ENCODE peak calls at places on chromosomes 7 and 10, in ten cellular contexts. One of them, this sample, is unnamed.
A peak's percentile ranks its signal among the peaks of the same experiment; 100 is the strongest.

GRCh38 chr7:132066776-132067175 is 509.5 kb downstream of the PLXNA4 start:
- DNase-seq in GM12892: no peak
- DNase-seq in adrenal gland: no peak
- DNase-seq in A549: no peak
- DNase-seq in body of pancreas: no peak
- DNase-seq in sigmoid colon: no peak
- DNase-seq in Peyer's patch: no peak
- DNase-seq in H54: peak; percentile 27
- DNase-seq in IMR-90: peak; percentile 48
- DNase-seq in tibial nerve: no peak
- DNase-seq in this sample: no peak

GRCh38 chr10:124903119-124903518 is 38.8 kb upstream of the ZRANB1 start:
- DNase-seq in adrenal gland: peak; percentile 70
- DNase-seq in GM12892: no peak
- DNase-seq in A549: no peak
- DNase-seq in tibial nerve: no peak
- DNase-seq in body of pancreas: no peak
- DNase-seq in IMR-90: no peak
- DNase-seq in sigmoid colon: no peak
- DNase-seq in Peyer's patch: no peak
- DNase-seq in H54: no peak
- DNase-seq in this sample: no peak

GRCh38 chr10:69657417-69657816 is 27.4 kb downstream of the FAM241B start:
- DNase-seq in sigmoid colon: no peak
- DNase-seq in body of pancreas: no peak
- DNase-seq in A549: no peak
- DNase-seq in tibial nerve: no peak
- DNase-seq in H54: no peak
- DNase-seq in IMR-90: peak; percentile 6
- DNase-seq in Peyer's patch: no peak
- DNase-seq in GM12892: no peak
- DNase-seq in adrenal gland: no peak
- DNase-seq in this sample: no peak

GRCh38 chr7:155230169-155230593 is 67.5 kb upstream of the INSIG1 start:
- DNase-seq in body of pancreas: peak; percentile 55
- DNase-seq in sigmoid colon: peak; percentile 65
- DNase-seq in IMR-90: peak; percentile 99
- DNase-seq in adrenal gland: peak; percentile 30
- DNase-seq in tibial nerve: no peak
- DNase-seq in Peyer's patch: no peak
- DNase-seq in A549: peak; percentile 90
- DNase-seq in GM12892: no peak
- DNase-seq in H54: peak; percentile 98
- DNase-seq in this sample: no peak

GRCh38 chr7:23018747-23019146 is 4.8 kb upstream of the HYCC1 start:
- DNase-seq in H54: no peak
- DNase-seq in IMR-90: peak; percentile 36
- DNase-seq in tibial nerve: no peak
- DNase-seq in sigmoid colon: no peak
- DNase-seq in adrenal gland: no peak
- DNase-seq in body of pancreas: no peak
- DNase-seq in Peyer's patch: no peak
- DNase-seq in GM12892: no peak
- DNase-seq in A549: no peak
- DNase-seq in this sample: no peak

GRCh38 chr10:125340871-125341270 is 180.5 kb upstream of the CTBP2 start:
- DNase-seq in adrenal gland: no peak
- DNase-seq in body of pancreas: no peak
- DNase-seq in tibial nerve: no peak
- DNase-seq in IMR-90: no peak
- DNase-seq in Peyer's patch: no peak
- DNase-seq in H54: no peak
- DNase-seq in sigmoid colon: no peak
- DNase-seq in GM12892: no peak
- DNase-seq in A549: no peak
- DNase-seq in this sample: no peak

GRCh38 chr7:149704507-149704906 is 68.9 kb downstream of the ZNF467 start:
- DNase-seq in body of pancreas: no peak
- DNase-seq in IMR-90: peak; percentile 48
- DNase-seq in Peyer's patch: no peak
- DNase-seq in A549: no peak
- DNase-seq in tibial nerve: no peak
- DNase-seq in adrenal gland: no peak
- DNase-seq in H54: no peak
- DNase-seq in sigmoid colon: no peak
- DNase-seq in GM12892: no peak
- DNase-seq in this sample: no peak

GRCh38 chr10:71608863-71609768 is 110.5 kb downstream of the C10orf105 start:
- DNase-seq in tibial nerve: peak; percentile 75
- DNase-seq in GM12892: peak; percentile 48
- DNase-seq in H54: peak; percentile 54
- DNase-seq in IMR-90: peak; percentile 47
- DNase-seq in body of pancreas: peak; percentile 71
- DNase-seq in Peyer's patch: peak; percentile 75
- DNase-seq in sigmoid colon: peak; percentile 84
- DNase-seq in A549: peak; percentile 71
- DNase-seq in adrenal gland: peak; percentile 91
- DNase-seq in this sample: peak; percentile 83

GRCh38 chr7:123616244-123616643 is 14.6 kb downstream of the ASB15 start:
- DNase-seq in tibial nerve: no peak
- DNase-seq in H54: no peak
- DNase-seq in Peyer's patch: no peak
- DNase-seq in GM12892: no peak
- DNase-seq in body of pancreas: no peak
- DNase-seq in adrenal gland: no peak
- DNase-seq in sigmoid colon: no peak
- DNase-seq in A549: no peak
- DNase-seq in IMR-90: peak; percentile 16
- DNase-seq in this sample: no peak

GRCh38 chr10:61475449-61475873 is 22.3 kb upstream of the TMEM26 start:
- DNase-seq in tibial nerve: no peak
- DNase-seq in sigmoid colon: no peak
- DNase-seq in IMR-90: peak; percentile 66
- DNase-seq in adrenal gland: no peak
- DNase-seq in GM12892: no peak
- DNase-seq in Peyer's patch: no peak
- DNase-seq in H54: no peak
- DNase-seq in A549: no peak
- DNase-seq in body of pancreas: no peak
- DNase-seq in this sample: no peak

GRCh38 chr10:132155723-132156381 is 30.9 kb upstream of the DPYSL4 start:
- DNase-seq in body of pancreas: no peak
- DNase-seq in H54: no peak
- DNase-seq in sigmoid colon: no peak
- DNase-seq in IMR-90: no peak
- DNase-seq in A549: no peak
- DNase-seq in Peyer's patch: no peak
- DNase-seq in adrenal gland: no peak
- DNase-seq in GM12892: no peak
- DNase-seq in tibial nerve: no peak
- DNase-seq in this sample: no peak

GRCh38 chr10:60666221-60666620 is 112.1 kb upstream of the CDK1 start:
- DNase-seq in H54: no peak
- DNase-seq in GM12892: no peak
- DNase-seq in tibial nerve: no peak
- DNase-seq in adrenal gland: no peak
- DNase-seq in IMR-90: no peak
- DNase-seq in body of pancreas: no peak
- DNase-seq in sigmoid colon: no peak
- DNase-seq in Peyer's patch: no peak
- DNase-seq in A549: no peak
- DNase-seq in this sample: no peak

GRCh38 chr10:99555371-99556224 is 22.9 kb downstream of the NKX2-3 start:
- DNase-seq in body of pancreas: no peak
- DNase-seq in Peyer's patch: no peak
- DNase-seq in GM12892: no peak
- DNase-seq in adrenal gland: no peak
- DNase-seq in A549: no peak
- DNase-seq in IMR-90: no peak
- DNase-seq in sigmoid colon: no peak
- DNase-seq in tibial nerve: no peak
- DNase-seq in H54: no peak
- DNase-seq in this sample: no peak

GRCh38 chr7:144255471-144255897 is 9.1 kb downstream of the OR2A7 start:
- DNase-seq in Peyer's patch: peak; percentile 13
- DNase-seq in body of pancreas: no peak
- DNase-seq in H54: no peak
- DNase-seq in sigmoid colon: peak; percentile 37
- DNase-seq in A549: no peak
- DNase-seq in tibial nerve: no peak
- DNase-seq in GM12892: no peak
- DNase-seq in adrenal gland: no peak
- DNase-seq in IMR-90: no peak
- DNase-seq in this sample: no peak

GRCh38 chr10:102394801-102395676 is 466 bp upstream of the NFKB2 start:
- DNase-seq in tibial nerve: peak; percentile 84
- DNase-seq in GM12892: peak; percentile 87
- DNase-seq in sigmoid colon: peak; percentile 96
- DNase-seq in A549: peak; percentile 88
- DNase-seq in body of pancreas: peak; percentile 90
- DNase-seq in adrenal gland: peak; percentile 91
- DNase-seq in IMR-90: peak; percentile 87
- DNase-seq in H54: peak; percentile 79
- DNase-seq in Peyer's patch: peak; percentile 92
- DNase-seq in this sample: peak; percentile 82

GRCh38 chr10:102392306-102392705 is 3.2 kb upstream of the NFKB2 start:
- DNase-seq in tibial nerve: no peak
- DNase-seq in IMR-90: no peak
- DNase-seq in body of pancreas: no peak
- DNase-seq in Peyer's patch: no peak
- DNase-seq in sigmoid colon: no peak
- DNase-seq in A549: no peak
- DNase-seq in GM12892: no peak
- DNase-seq in H54: no peak
- DNase-seq in adrenal gland: no peak
- DNase-seq in this sample: no peak

GRCh38 chr10:102395677-102396197 is at the start of gene NFKB2:
- DNase-seq in IMR-90: no peak
- DNase-seq in A549: no peak
- DNase-seq in adrenal gland: no peak
- DNase-seq in GM12892: no peak
- DNase-seq in Peyer's patch: no peak
- DNase-seq in body of pancreas: no peak
- DNase-seq in tibial nerve: no peak
- DNase-seq in sigmoid colon: no peak
- DNase-seq in H54: no peak
- DNase-seq in this sample: no peak

GRCh38 chr10:102393411-102394078 is 2.0 kb upstream of the NFKB2 start:
- DNase-seq in H54: no peak
- DNase-seq in Peyer's patch: no peak
- DNase-seq in GM12892: no peak
- DNase-seq in IMR-90: no peak
- DNase-seq in A549: no peak
- DNase-seq in tibial nerve: no peak
- DNase-seq in sigmoid colon: no peak
- DNase-seq in adrenal gland: no peak
- DNase-seq in body of pancreas: no peak
- DNase-seq in this sample: no peak

GRCh38 chr10:102394079-102394800 is 1.3 kb upstream of the NFKB2 start:
- DNase-seq in GM12892: peak; percentile 98
- DNase-seq in tibial nerve: peak; percentile 82
- DNase-seq in adrenal gland: peak; percentile 96
- DNase-seq in sigmoid colon: peak; percentile 98
- DNase-seq in H54: peak; percentile 96
- DNase-seq in body of pancreas: peak; percentile 90
- DNase-seq in IMR-90: peak; percentile 95
- DNase-seq in Peyer's patch: peak; percentile 95
- DNase-seq in A549: peak; percentile 95
- DNase-seq in this sample: peak; percentile 93
- TF ChIP-seq POLR2A in GM12892: peak; percentile 75
- TF ChIP-seq POLR2A in tibial nerve: peak; percentile 75
- TF ChIP-seq POLR2A in adrenal gland: peak; percentile 50
- TF ChIP-seq POLR2A in sigmoid colon: peak; percentile 55
- TF ChIP-seq POLR2A in H54: peak; percentile 36
- TF ChIP-seq POLR2A in body of pancreas: peak; percentile 88
- TF ChIP-seq POLR2A in IMR-90: peak; percentile 93
- TF ChIP-seq POLR2A in Peyer's patch: peak; percentile 85
- TF ChIP-seq POLR2A in A549: no peak
- TF ChIP-seq POLR2A in this sample: peak; percentile 76

GRCh38 chr7:26153823-26154783 is 2.1 kb downstream of the NFE2L3 start:
- DNase-seq in adrenal gland: no peak
- DNase-seq in body of pancreas: no peak
- DNase-seq in H54: peak; percentile 94
- DNase-seq in sigmoid colon: no peak
- DNase-seq in tibial nerve: no peak
- DNase-seq in A549: no peak
- DNase-seq in GM12892: no peak
- DNase-seq in IMR-90: peak; percentile 68
- DNase-seq in Peyer's patch: peak; percentile 38
- DNase-seq in this sample: no peak
- TF ChIP-seq POLR2A in adrenal gland: no peak
- TF ChIP-seq POLR2A in body of pancreas: no peak
- TF ChIP-seq POLR2A in H54: no peak
- TF ChIP-seq POLR2A in sigmoid colon: no peak
- TF ChIP-seq POLR2A in tibial nerve: no peak
- TF ChIP-seq POLR2A in A549: no peak
- TF ChIP-seq POLR2A in GM12892: no peak
- TF ChIP-seq POLR2A in IMR-90: no peak
- TF ChIP-seq POLR2A in Peyer's patch: peak; percentile 50
- TF ChIP-seq POLR2A in this sample: peak; percentile 49

DNA sequence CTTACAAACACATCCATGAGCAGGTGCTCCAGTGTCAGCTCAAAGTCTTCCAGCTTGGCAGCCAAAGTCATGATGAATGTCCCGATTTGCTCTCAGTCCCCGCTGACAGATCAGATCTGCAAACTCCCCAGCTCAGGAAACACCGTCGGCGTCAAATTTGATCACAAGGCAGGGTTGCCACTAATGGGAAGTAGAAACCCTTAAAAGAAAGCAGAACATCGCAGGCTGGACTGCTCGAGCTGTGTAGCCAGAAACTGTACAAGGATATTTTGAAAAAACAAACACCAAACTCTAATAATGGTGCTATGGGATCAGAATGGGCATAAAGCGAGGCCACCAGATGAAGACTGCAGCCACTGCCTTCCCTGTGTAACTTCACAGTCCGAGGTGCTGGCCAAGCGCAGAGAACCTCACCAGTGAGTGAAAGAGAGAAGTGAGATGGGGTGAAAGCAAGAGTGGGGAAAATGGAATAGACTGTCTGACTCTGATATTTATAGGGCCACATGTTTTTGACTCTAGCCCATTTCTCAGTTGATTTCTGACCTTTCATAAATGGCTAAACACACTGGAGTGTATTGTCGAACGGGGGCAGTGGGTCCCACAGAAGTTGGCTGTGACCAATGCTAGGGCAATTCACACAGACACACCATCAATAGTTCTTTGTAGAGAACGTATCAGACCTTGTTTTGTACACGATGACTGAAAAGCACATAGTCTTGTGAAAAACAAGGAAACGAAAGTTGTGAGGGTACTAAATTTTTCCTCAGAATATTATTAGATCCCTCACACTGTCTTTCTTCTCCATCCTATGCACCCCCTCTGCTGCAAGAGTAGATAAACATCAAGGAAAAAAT is 306.1 kb downstream of the FRMD4A start:
- DNase-seq in body of pancreas: no peak
- DNase-seq in adrenal gland: peak; percentile 46
- DNase-seq in Peyer's patch: no peak
- DNase-seq in H54: no peak
- DNase-seq in tibial nerve: no peak
- DNase-seq in A549: no peak
- DNase-seq in GM12892: no peak
- DNase-seq in IMR-90: no peak
- DNase-seq in sigmoid colon: no peak
- DNase-seq in this sample: no peak
- TF ChIP-seq POLR2A in body of pancreas: no peak
- TF ChIP-seq POLR2A in adrenal gland: no peak
- TF ChIP-seq POLR2A in Peyer's patch: no peak
- TF ChIP-seq POLR2A in H54: no peak
- TF ChIP-seq POLR2A in tibial nerve: peak; percentile 11
- TF ChIP-seq POLR2A in A549: no peak
- TF ChIP-seq POLR2A in GM12892: peak; percentile 58
- TF ChIP-seq POLR2A in IMR-90: no peak
- TF ChIP-seq POLR2A in sigmoid colon: no peak
- TF ChIP-seq POLR2A in this sample: no peak

GRCh38 chr10:107390563-107390962 is 226.1 kb upstream of the SORCS1 start:
- DNase-seq in GM12892: no peak
- DNase-seq in body of pancreas: no peak
- DNase-seq in tibial nerve: no peak
- DNase-seq in Peyer's patch: no peak
- DNase-seq in adrenal gland: no peak
- DNase-seq in sigmoid colon: no peak
- DNase-seq in A549: no peak
- DNase-seq in IMR-90: no peak
- DNase-seq in H54: no peak
- DNase-seq in this sample: no peak
- TF ChIP-seq POLR2A in GM12892: no peak
- TF ChIP-seq POLR2A in body of pancreas: no peak
- TF ChIP-seq POLR2A in tibial nerve: no peak
- TF ChIP-seq POLR2A in Peyer's patch: no peak
- TF ChIP-seq POLR2A in adrenal gland: no peak
- TF ChIP-seq POLR2A in sigmoid colon: no peak
- TF ChIP-seq POLR2A in A549: no peak
- TF ChIP-seq POLR2A in IMR-90: no peak
- TF ChIP-seq POLR2A in H54: no peak
- TF ChIP-seq POLR2A in this sample: no peak

This sample was measured in erythroblast.